ENCODE peak calls at places on chromosomes 13 and 19, in five cellular contexts. J, O, F, G and M are unnamed samples.

GRCh38 chr13:73722120-73722519 is 412.1 kb downstream of the KLF12 start:
- DNase-seq in J (peak), O (no peak), F (no peak), G (no peak), M (no peak)

GRCh38 chr13:59829690-59830089 is 334.0 kb downstream of the DIAPH3 start:
- DNase-seq in J (no peak), O (no peak), F (no peak), G (no peak), M (no peak)

GRCh38 chr19:45569619-45570421 is 14.8 kb downstream of the OPA3 start:
- DNase-seq in J (no peak), O (peak), F (peak), G (no peak), M (no peak)

GRCh38 chr19:15159251-15159650 is 41.5 kb downstream of the NOTCH3 start:
- DNase-seq in J (no peak), O (no peak), F (no peak), G (no peak), M (no peak)

GRCh38 chr19:7391218-7391670 is 42.5 kb downstream of the ARHGEF18 start:
- DNase-seq in J (no peak), O (no peak), F (no peak), G (no peak), M (no peak)

GRCh38 chr13:103188688-103189326 is 122.6 kb upstream of the SLC10A2 start:
- DNase-seq in J (no peak), O (no peak), F (no peak), G (no peak), M (no peak)

GRCh38 chr13:43785681-43786471 is 896 bp downstream of the ENOX1 start:
- DNase-seq in J (peak), O (peak), F (peak), G (peak), M (peak)

GRCh38 chr19:23273594-23274412 is 23.6 kb upstream of the ZNF724 start:
- DNase-seq in J (peak), O (peak), F (peak), G (peak), M (peak)

GRCh38 chr13:102402292-102402691 is 444 bp upstream of the FGF14 start:
- DNase-seq in J (no peak), O (peak), F (peak), G (peak), M (no peak)

GRCh38 chr13:41720839-41721561 is 239.9 kb downstream of the VWA8 start:
- DNase-seq in J (no peak), O (no peak), F (no peak), G (no peak), M (no peak)

GRCh38 chr13:39876258-39876657 is 220.8 kb downstream of the COG6 start:
- DNase-seq in J (peak), O (no peak), F (no peak), G (no peak), M (no peak)

GRCh38 chr19:11106477-11106876 is 17.2 kb downstream of the LDLR start:
- DNase-seq in J (no peak), O (peak), F (no peak), G (no peak), M (no peak)

GRCh38 chr13:24168392-24168750 is 7.9 kb downstream of the SPATA13 start:
- DNase-seq in J (no peak), O (no peak), F (no peak), G (no peak), M (no peak)

GRCh38 chr13:112443191-112444000 is 67.2 kb downstream of the SPACA7 start:
- DNase-seq in J (no peak), O (no peak), F (peak), G (no peak), M (peak)

GRCh38 chr13:49540552-49540951 is 44.8 kb downstream of the PHF11 start:
- DNase-seq in J (no peak), O (no peak), F (no peak), G (no peak), M (no peak)

GRCh38 chr19:45050036-45050435 is 11.2 kb downstream of the CLASRP start:
- DNase-seq in J (no peak), O (no peak), F (no peak), G (no peak), M (no peak)

GRCh38 chr13:94239135-94239534 is 240.3 kb downstream of the DCT start:
- DNase-seq in J (peak), O (no peak), F (no peak), G (no peak), M (no peak)

GRCh38 chr19:295687-296370 is 4.6 kb upstream of the PLPP2 start:
- DNase-seq in J (no peak), O (no peak), F (peak), G (no peak), M (no peak)

GRCh38 chr19:33406521-33407139 is 33.1 kb downstream of the CEBPG start:
- DNase-seq in J (no peak), O (peak), F (peak), G (peak), M (no peak)

GRCh38 chr13:99778500-99778899 is 193.1 kb downstream of the ZIC5 start:
- DNase-seq in J (no peak), O (no peak), F (no peak), G (no peak), M (no peak)

GRCh38 chr19:6274756-6275155 is 5.0 kb downstream of the MLLT1 start:
- DNase-seq in J (no peak), O (no peak), F (peak), G (no peak), M (no peak)

GRCh38 chr19:6272913-6273600 is 6.7 kb downstream of the MLLT1 start:
- DNase-seq in J (no peak), O (no peak), F (no peak), G (no peak), M (no peak)

GRCh38 chr19:6272411-6272791 is 7.4 kb downstream of the MLLT1 start:
- DNase-seq in J (no peak), O (no peak), F (no peak), G (no peak), M (no peak)

GRCh38 chr19:6275170-6275744 is 4.5 kb downstream of the MLLT1 start:
- DNase-seq in J (no peak), O (no peak), F (no peak), G (no peak), M (no peak)

GRCh38 chr19:6273701-6274601 is 5.8 kb downstream of the MLLT1 start:
- DNase-seq in J (no peak), O (peak), F (peak), G (peak), M (peak)
- H3K4me3 ChIP-seq in J (peak), O (peak), F (peak), G (peak), M (peak)

GRCh38 chr19:49491030-49491803 is 3.8 kb downstream of the RPL13A start:
- DNase-seq in J (no peak), O (no peak), F (no peak), G (no peak), M (no peak)

GRCh38 chr19:49492573-49493411 is 3.4 kb upstream of the RPS11 start:
- DNase-seq in J (no peak), O (no peak), F (no peak), G (no peak), M (no peak)

GRCh38 chr19:49489601-49490167 is 2.3 kb downstream of the RPL13A start:
- DNase-seq in J (no peak), O (no peak), F (no peak), G (no peak), M (no peak)

GRCh38 chr19:49490287-49491029 is 3.0 kb downstream of the RPL13A start:
- DNase-seq in J (no peak), O (no peak), F (no peak), G (no peak), M (no peak)

DNA sequence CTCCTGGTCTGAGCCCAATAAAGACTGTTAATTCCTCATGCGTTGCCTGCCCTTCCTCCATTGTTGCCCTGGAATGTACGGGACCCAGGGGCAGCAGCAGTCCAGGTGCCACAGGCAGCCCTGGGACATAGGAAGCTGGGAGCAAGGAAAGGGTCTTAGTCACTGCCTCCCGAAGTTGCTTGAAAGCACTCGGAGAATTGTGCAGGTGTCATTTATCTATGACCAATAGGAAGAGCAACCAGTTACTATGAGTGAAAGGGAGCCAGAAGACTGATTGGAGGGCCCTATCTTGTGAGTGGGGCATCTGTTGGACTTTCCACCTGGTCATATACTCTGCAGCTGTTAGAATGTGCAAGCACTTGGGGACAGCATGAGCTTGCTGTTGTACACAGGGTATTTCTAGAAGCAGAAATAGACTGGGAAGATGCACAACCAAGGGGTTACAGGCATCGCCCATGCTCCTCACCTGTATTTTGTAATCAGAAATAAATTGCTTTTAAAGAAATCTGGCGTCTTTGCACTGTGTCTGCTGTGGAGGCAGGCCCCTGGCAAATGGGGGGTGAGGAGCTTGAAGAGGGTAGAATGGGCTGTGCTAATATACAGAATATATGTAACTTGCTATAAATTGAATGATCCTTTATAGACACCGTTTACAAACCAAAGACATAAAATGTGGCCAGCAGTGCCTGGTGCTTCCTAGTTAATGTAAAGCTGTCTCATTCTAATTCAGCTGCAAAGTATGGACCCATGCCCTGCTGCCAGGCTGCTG is 4.2 kb upstream of the RPS11 start:
- DNase-seq in J (no peak), O (no peak), F (no peak), G (no peak), M (no peak)
- H3K27ac ChIP-seq in J (no peak), O (no peak), F (peak), G (no peak), M (no peak)

DNA sequence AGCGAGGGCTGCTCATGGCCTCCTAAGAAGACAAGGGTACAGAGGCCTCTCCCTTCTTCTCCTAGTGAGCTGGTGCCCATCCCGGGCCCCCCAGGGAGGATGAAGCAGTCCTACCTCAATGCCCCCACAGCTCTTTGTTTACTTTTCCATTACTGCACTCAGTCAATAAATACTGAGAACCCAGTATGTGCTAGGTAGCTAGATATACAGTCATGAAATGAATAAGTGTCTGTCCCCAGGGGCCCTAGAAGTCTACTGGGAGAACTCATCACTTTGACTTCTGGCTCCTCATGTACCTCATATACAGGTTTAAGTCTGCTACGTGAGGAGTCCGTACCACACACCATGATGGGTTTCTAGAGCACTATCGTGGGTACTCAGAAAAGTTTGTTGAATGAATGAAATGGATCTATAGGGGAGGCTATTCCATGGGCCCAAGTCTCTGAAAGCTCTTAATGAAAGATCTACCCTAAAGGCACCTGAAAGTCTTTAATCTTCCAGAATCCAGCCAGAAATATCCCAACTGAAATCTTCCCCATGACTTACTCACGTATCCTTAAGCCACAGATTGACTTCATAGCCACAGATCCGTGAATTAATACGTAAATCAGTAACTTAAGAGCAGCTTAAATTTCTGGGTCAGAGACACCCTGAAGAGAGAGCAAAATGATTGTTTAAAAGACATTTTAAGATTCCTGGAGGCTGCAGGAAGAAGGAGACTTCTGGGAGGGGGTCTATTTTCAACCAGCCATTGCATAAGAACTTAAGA is 51.6 kb upstream of the POMP start:
- DNase-seq in J (no peak), O (no peak), F (no peak), G (no peak), M (no peak)
- H3K4me3 ChIP-seq in J (no peak), O (no peak), F (no peak), G (no peak), M (no peak)

GRCh38 chr19:18995804-18996241 is 37.5 kb downstream of the SUGP2 start:
- DNase-seq in J (peak), O (peak), F (no peak), G (no peak), M (no peak)
- H3K27ac ChIP-seq in J (peak), O (no peak), F (no peak), G (no peak), M (no peak)